ENCODE peak calls at places on chromosome X, in seven cellular contexts. X is IMR-90, O is H9, J is mesendoderm, H is trophoblast cell, G is H1, F is mesenchymal stem cell. N is an unnamed sample.

GRCh38 chrX:129037389-129037788 is 485.9 kb downstream of the SMARCA1 start:
- DNase-seq in G (no peak), J (peak), X (no peak), O (no peak), H (peak), F (no peak), N (no peak)

GRCh38 chrX:74286950-74287349 is 17.0 kb upstream of the ZCCHC13 start:
- DNase-seq in O (no peak), G (no peak), H (no peak), J (no peak), X (peak), F (peak), N (no peak)

GRCh38 chrX:111442791-111443190 is 30.8 kb upstream of the DCX start:
- DNase-seq in G (no peak), H (peak), J (no peak), F (no peak), X (no peak), O (no peak), N (no peak)

GRCh38 chrX:20361890-20362262 is 95.2 kb upstream of the RPS6KA3 start:
- DNase-seq in O (no peak), X (peak), J (peak), G (no peak), H (peak), F (peak), N (no peak)

GRCh38 chrX:114800719-114801118 is 216.7 kb downstream of the IL13RA2 start:
- DNase-seq in F (peak), J (no peak), O (no peak), G (no peak), X (peak), H (peak), N (no peak)

GRCh38 chrX:44842555-44843317 is 1.1 kb upstream of the DUSP21 start:
- DNase-seq in J (no peak), G (no peak), X (no peak), H (peak), O (no peak), F (no peak), N (no peak)

GRCh38 chrX:10922158-10922557 is 189.0 kb upstream of the HCCS start:
- DNase-seq in O (no peak), X (peak), J (peak), G (no peak), H (no peak), F (peak), N (no peak)

GRCh38 chrX:65241059-65241721 is 264.9 kb upstream of the ZC4H2 start:
- DNase-seq in H (no peak), O (no peak), J (no peak), F (no peak), X (no peak), G (no peak), N (no peak)

GRCh38 chrX:9885150-9885549 is 82.0 kb upstream of the CLDN34 start:
- DNase-seq in F (peak), H (peak), J (peak), G (peak), X (peak), O (peak), N (no peak)

GRCh38 chrX:69232945-69233344 is 67.7 kb upstream of the PJA1 start:
- DNase-seq in X (no peak), H (no peak), G (no peak), J (no peak), F (no peak), O (no peak), N (no peak)

GRCh38 chrX:11929476-11929875 is 171.4 kb downstream of the MSL3 start:
- DNase-seq in F (peak), O (no peak), G (no peak), H (no peak), X (no peak), J (no peak), N (no peak)

GRCh38 chrX:9318213-9318612 is 146.6 kb upstream of the TBL1X start:
- DNase-seq in F (no peak), H (no peak), O (no peak), J (no peak), X (no peak), G (no peak), N (no peak)

GRCh38 chrX:119677654-119677981 is 15.3 kb downstream of the SEPTIN6 start:
- DNase-seq in G (no peak), X (no peak), J (no peak), O (no peak), H (no peak), F (no peak), N (no peak)

GRCh38 chrX:129706395-129707072 is 32.2 kb upstream of the XPNPEP2 start:
- DNase-seq in X (no peak), J (no peak), G (no peak), O (no peak), H (no peak), F (no peak), N (no peak)

GRCh38 chrX:76971393-76972376 is 475.5 kb upstream of the FGF16 start:
- DNase-seq in G (no peak), O (no peak), J (no peak), H (no peak), X (no peak), F (no peak), N (no peak)

GRCh38 chrX:11629593-11630211 is 36.0 kb downstream of the ARHGAP6 start:
- DNase-seq in O (no peak), F (peak), G (no peak), X (peak), J (peak), H (no peak), N (no peak)

GRCh38 chrX:13933851-13934250 is 95.8 kb downstream of the GEMIN8 start:
- DNase-seq in O (no peak), H (peak), J (no peak), G (no peak), F (peak), X (no peak), N (no peak)

DNA sequence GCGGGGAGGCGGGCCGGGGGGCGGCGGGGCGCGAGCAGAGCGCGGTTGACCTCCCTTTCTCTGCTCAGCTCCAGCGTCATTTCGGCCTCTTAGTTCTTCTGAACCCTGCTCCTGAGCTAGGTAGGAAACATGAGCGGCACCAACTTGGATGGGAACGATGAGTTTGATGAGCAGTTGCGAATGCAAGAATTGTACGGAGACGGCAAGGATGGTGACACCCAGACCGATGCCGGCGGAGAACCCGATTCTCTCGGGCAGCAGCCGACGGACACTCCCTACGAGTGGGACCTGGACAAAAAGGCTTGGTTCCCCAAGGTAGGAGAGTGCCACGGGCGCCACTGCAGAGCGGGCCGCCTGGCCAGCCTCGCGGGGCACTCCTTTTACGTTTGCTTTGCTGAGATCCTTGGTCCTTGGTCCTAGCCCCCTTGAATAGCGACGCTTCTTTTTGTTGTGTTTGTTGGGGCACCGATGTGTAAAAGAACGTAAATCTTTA is at the start of gene HTATSF1:
- DNase-seq in F (no peak), J (no peak), X (no peak), O (no peak), G (peak), H (peak), N (peak)
- H3K27ac ChIP-seq in F (peak), J (peak), X (peak), O (peak), G (peak), H (peak), N (peak)

GRCh38 chrX:78747471-78747870 is at the start of gene LPAR4:
- DNase-seq in H (no peak), X (no peak), O (peak), G (peak), J (peak), F (peak), N (peak)

GRCh38 chrX:78746496-78746895 is 1.0 kb upstream of the LPAR4 start:
- DNase-seq in O (peak), J (peak), H (no peak), X (no peak), F (no peak), G (peak), N (peak)
- H2BK5ac ChIP-seq in O (no peak), J (no peak), H (no peak), X (no peak), F (no peak), G (no peak), N (no peak)

DNA sequence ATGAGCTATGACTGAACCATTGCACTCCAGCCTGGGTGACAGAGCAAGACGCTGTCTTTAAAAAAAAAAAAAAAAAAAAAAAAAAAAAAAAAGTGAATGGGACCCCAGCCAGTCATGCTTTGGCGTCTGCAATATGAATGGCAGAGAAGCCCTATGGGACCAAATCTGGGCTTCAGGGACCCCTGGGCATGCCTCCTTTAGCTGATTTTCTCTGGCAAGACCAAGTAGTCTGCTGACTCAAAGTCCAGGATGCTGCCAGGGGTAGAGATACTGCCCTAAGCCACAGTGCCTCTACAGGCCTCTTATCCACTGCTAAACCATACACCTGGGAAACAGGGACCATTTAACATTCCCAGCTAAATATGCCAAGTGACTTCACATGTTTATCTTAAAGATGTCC is 6.0 kb downstream of the RPS4X start:
- DNase-seq in X (no peak), O (no peak), F (no peak), G (no peak), J (no peak), H (no peak), N (no peak)
- H3K27ac ChIP-seq in X (no peak), O (no peak), F (peak), G (no peak), J (no peak), H (no peak), N (no peak)

GRCh38 chrX:100830143-100830542 is 10.0 kb downstream of the CSTF2 start:
- DNase-seq in J (no peak), G (no peak), X (no peak), F (no peak), H (no peak), O (no peak), N (no peak)

GRCh38 chrX:100829730-100830129 is 9.5 kb downstream of the CSTF2 start:
- DNase-seq in X (peak), O (no peak), F (peak), H (peak), J (no peak), G (no peak), N (no peak)

GRCh38 chrX:100830547-100830946 is 10.4 kb downstream of the CSTF2 start:
- DNase-seq in F (no peak), J (no peak), H (no peak), X (no peak), G (no peak), O (no peak), N (no peak)

GRCh38 chrX:100831219-100831946 is 11.2 kb downstream of the CSTF2 start:
- DNase-seq in F (no peak), J (no peak), H (no peak), X (no peak), O (no peak), G (no peak), N (no peak)
- H2BK5ac ChIP-seq in F (no peak), J (no peak), H (no peak), X (no peak), O (no peak), G (no peak), N (no peak)

DNA sequence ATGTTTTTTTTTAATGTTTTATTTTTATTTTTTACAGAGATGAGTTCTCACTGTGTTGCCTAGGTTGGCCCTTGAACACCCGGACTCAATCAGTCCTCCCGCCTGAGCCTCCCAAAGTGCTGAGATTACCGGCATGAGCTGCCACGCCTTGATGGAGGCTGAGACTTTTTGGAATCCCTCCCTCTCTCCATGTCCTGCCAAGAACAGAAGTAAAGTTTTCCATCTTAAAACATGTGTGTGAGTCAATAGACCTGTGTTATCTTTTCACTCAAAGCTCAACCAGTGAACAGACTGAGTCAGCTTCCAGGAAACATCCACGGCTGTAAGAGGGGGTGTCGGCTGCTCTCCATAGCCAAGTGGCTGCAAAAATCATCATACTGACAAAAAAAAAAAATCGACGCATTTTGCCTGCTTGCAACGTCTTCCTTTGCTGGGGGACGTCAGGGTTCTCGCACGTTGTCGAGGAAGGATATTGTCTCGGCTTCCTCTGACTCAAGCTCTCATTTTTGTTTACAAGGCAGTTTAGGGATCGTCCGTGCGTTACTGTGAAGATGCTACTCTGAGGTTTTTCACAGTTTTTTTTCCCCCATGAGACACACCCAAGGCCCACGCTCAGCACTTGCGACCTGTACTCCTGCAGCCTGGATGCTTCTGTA is 10.0 kb upstream of the ASMTL start:
- DNase-seq in H (no peak), J (no peak), O (no peak), F (peak), X (peak), G (peak), N (no peak)
- H3K27ac ChIP-seq in H (no peak), J (no peak), O (no peak), F (no peak), X (no peak), G (no peak), N (no peak)

GRCh38 chrX:93169771-93170170 is 503.6 kb downstream of the NAP1L3 start:
- DNase-seq in J (no peak), F (no peak), G (no peak), H (no peak), X (no peak), O (no peak), N (no peak)
- H2BK5ac ChIP-seq in J (no peak), F (no peak), G (no peak), H (no peak), X (no peak), O (no peak), N (no peak)

DNA sequence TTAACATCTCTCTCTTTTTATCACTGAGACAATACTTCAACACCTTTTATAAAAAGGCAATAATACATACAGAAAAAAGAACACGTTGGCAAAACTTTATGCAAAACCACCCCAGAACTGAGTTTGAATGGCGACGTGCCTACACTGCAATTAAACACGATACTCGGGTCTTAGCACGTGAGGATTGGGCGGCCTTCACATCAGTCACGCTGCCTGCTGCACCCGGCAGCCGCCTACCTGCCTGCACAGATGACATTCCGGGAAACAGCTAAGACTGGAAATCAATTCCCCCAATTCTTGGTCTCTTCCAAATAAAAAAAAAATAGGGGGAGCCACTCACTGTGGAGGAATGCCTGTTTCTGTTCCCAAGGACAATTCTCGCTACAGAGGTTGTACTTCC is 68.2 kb downstream of the NYX start:
- DNase-seq in H (no peak), X (no peak), J (no peak), F (no peak), G (no peak), O (no peak), N (no peak)
- H3K27ac ChIP-seq in H (no peak), X (no peak), J (no peak), F (no peak), G (no peak), O (no peak), N (no peak)

DNA sequence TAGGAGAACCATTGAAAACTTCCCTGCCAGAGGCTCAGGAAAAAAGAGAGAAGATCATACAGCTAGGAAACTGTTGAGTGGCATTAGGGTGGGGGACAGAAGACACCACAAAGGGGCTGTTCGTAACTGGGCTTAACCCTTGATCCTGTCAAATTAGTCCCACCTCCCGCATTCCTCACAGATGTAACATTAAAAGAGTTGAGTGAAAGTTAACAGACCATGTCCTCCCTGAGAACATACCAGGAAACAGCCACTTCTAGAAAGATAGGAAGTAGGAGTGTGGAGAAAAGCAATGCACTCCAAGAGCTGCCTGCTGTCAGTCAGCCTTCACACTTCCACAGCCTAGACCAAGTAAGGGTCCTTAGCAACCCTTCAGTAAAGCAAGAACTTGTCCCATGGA is 8.7 kb downstream of the SHROOM4 start:
- DNase-seq in X (no peak), H (no peak), O (no peak), J (no peak), F (no peak), G (no peak), N (no peak)
- H2BK5ac ChIP-seq in X (no peak), H (no peak), O (no peak), J (no peak), F (no peak), G (no peak), N (no peak)

N was measured in neuronal stem cell.